ENCODE peak calls at places on chromosomes 2 and 18, in nine cellular contexts. N, D, J, L, V, I, Z, A and E are unnamed samples.
A peak's percentile ranks its signal among the peaks of the same experiment; 100 is the strongest.

GRCh38 chr2:158779621-158780020 is 15.5 kb upstream of the DAPL1 start:
- DNase-seq in N (no peak), D (no peak), J (no peak), L (no peak), V (no peak), I (no peak), Z (no peak), A (no peak), E (no peak)

GRCh38 chr2:84838434-84839145 is 42.3 kb downstream of the TRABD2A start:
- DNase-seq in N (no peak), D (no peak), J (no peak), L (no peak), V (no peak), I (no peak), Z (peak; percentile 20), A (peak; percentile 77), E (no peak)

GRCh38 chr18:54161267-54161666 is 63.2 kb downstream of the MBD2 start:
- DNase-seq in N (no peak), D (no peak), J (no peak), L (no peak), V (no peak), I (no peak), Z (no peak), A (no peak), E (no peak)

GRCh38 chr18:21955757-21956652 is 213.4 kb upstream of the GATA6 start:
- DNase-seq in N (peak; percentile 80), D (peak; percentile 79), J (peak; percentile 86), L (peak; percentile 24), V (peak; percentile 67), I (peak; percentile 70), Z (peak; percentile 64), A (peak; percentile 33), E (peak; percentile 24)

GRCh38 chr18:58213931-58214431 is 170.0 kb downstream of the NEDD4L start:
- DNase-seq in N (no peak), D (no peak), J (no peak), L (no peak), V (peak; percentile 59), I (no peak), Z (peak; percentile 74), A (no peak), E (no peak)

GRCh38 chr2:121635371-121635770 is 13.9 kb downstream of the CLASP1 start:
- DNase-seq in N (no peak), D (no peak), J (no peak), L (no peak), V (no peak), I (no peak), Z (peak; percentile 53), A (no peak), E (no peak)

GRCh38 chr2:203971236-203971635 is 34.7 kb downstream of the ICOS start:
- DNase-seq in N (no peak), D (no peak), J (no peak), L (no peak), V (no peak), I (no peak), Z (no peak), A (no peak), E (no peak)

GRCh38 chr2:181396575-181397062 is 60.6 kb upstream of the ITGA4 start:
- DNase-seq in N (no peak), D (no peak), J (no peak), L (peak; percentile 73), V (no peak), I (no peak), Z (peak; percentile 19), A (no peak), E (no peak)

GRCh38 chr2:172091626-172092566 is 6.6 kb downstream of the DLX1 start:
- DNase-seq in N (peak; percentile 4), D (no peak), J (no peak), L (no peak), V (no peak), I (no peak), Z (no peak), A (no peak), E (no peak)

GRCh38 chr2:28620371-28620793 is 124.5 kb downstream of the PLB1 start:
- DNase-seq in N (no peak), D (no peak), J (no peak), L (no peak), V (no peak), I (peak; percentile 42), Z (no peak), A (no peak), E (no peak)
- TF ChIP-seq CTCF in N (no peak), D (no peak), J (no peak), L (no peak), V (no peak), I (no peak), Z (no peak), A (no peak), E (no peak)

GRCh38 chr18:44599409-44599808 is 81.3 kb upstream of the SETBP1 start:
- DNase-seq in N (no peak), D (no peak), J (peak; percentile 19), L (no peak), V (peak; percentile 55), I (no peak), Z (peak; percentile 54), A (no peak), E (no peak)

GRCh38 chr18:44601447-44601846 is 79.2 kb upstream of the SETBP1 start:
- DNase-seq in N (no peak), D (no peak), J (no peak), L (peak; percentile 81), V (peak; percentile 68), I (no peak), Z (peak; percentile 85), A (no peak), E (no peak)

GRCh38 chr18:44602845-44603244 is 77.8 kb upstream of the SETBP1 start:
- DNase-seq in N (no peak), D (no peak), J (no peak), L (no peak), V (no peak), I (no peak), Z (peak; percentile 39), A (no peak), E (no peak)

GRCh38 chr18:44598514-44598913 is 82.2 kb upstream of the SETBP1 start:
- DNase-seq in N (no peak), D (no peak), J (no peak), L (no peak), V (no peak), I (no peak), Z (no peak), A (no peak), E (no peak)

GRCh38 chr18:44602380-44602779 is 78.3 kb upstream of the SETBP1 start:
- DNase-seq in N (no peak), D (no peak), J (no peak), L (peak; percentile 82), V (peak; percentile 47), I (no peak), Z (peak; percentile 72), A (no peak), E (no peak)
- H3K4me3 ChIP-seq in N (no peak overlapping the region), D (no peak overlapping the region), J (no peak overlapping the region), L (no peak overlapping the region), V (no peak overlapping the region), I (no peak overlapping the region), Z (no peak overlapping the region), A (no peak overlapping the region), E (no peak overlapping the region)

GRCh38 chr2:54556659-54557121 is 100.6 kb downstream of the SPTBN1 start:
- DNase-seq in N (no peak), D (no peak), J (no peak), L (no peak), V (no peak), I (no peak), Z (peak; percentile 93), A (no peak), E (no peak)

GRCh38 chr2:54558976-54559410 is 102.9 kb downstream of the SPTBN1 start:
- DNase-seq in N (no peak), D (no peak), J (no peak), L (no peak), V (no peak), I (no peak), Z (no peak), A (no peak), E (no peak)

GRCh38 chr2:54557211-54557600 is 101.1 kb downstream of the SPTBN1 start:
- DNase-seq in N (no peak), D (no peak), J (no peak), L (no peak), V (no peak), I (no peak), Z (no peak), A (no peak), E (no peak)

GRCh38 chr2:54558188-54558975 is 102.3 kb downstream of the SPTBN1 start:
- DNase-seq in N (peak; percentile 91), D (peak; percentile 83), J (peak; percentile 39), L (no peak), V (peak; percentile 76), I (peak; percentile 76), Z (peak; percentile 39), A (no peak), E (no peak)

DNA sequence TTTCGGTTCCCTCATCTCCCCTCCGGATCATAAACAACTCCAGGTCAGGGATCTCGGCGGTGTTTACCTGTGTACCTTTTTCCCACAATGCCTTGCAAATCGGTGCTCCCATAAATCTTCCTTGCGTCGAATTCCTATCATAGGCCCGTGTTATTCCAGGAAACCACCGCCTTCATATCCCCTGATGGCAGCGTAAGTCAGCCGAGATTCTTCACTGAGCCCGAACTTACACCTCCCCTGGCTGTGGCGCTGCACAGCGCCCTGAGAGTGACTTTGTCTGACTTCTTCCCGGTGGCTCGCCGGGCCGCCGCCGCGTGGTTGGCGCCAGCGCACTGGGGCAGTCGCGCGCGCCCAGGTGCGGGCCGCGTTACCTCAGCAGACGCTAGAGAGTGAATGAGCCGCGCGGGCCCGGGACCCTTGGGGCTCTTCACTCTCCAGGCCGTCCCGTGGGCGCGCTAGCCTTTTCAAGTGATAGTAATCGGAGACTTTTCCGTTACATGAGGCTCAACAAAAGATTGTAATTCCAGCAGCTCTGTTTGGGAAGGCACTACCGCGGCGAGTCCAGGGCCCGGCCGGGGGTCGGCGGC is 101.6 kb downstream of the SPTBN1 start:
- DNase-seq in N (peak; percentile 84), D (peak; percentile 73), J (peak; percentile 50), L (no peak), V (no peak), I (peak; percentile 75), Z (peak; percentile 23), A (no peak), E (no peak)
- TF ChIP-seq CTCF in N (peak; percentile 17), D (no peak), J (no peak), L (peak; percentile 2), V (peak; percentile 22), I (peak; percentile 29), Z (no peak), A (no peak), E (peak; percentile 25)

GRCh38 chr2:138503087-138503442 is 1.5 kb downstream of the SPOPL start:
- DNase-seq in N (no peak), D (no peak), J (no peak), L (no peak), V (no peak), I (no peak), Z (no peak), A (no peak), E (no peak)

GRCh38 chr2:138504092-138504491 is 2.5 kb downstream of the SPOPL start:
- DNase-seq in N (no peak), D (no peak), J (no peak), L (no peak), V (no peak), I (no peak), Z (no peak), A (no peak), E (no peak)

GRCh38 chr2:138502253-138503086 is 900 bp downstream of the SPOPL start:
- DNase-seq in N (peak; percentile 21), D (no peak), J (no peak), L (no peak), V (no peak), I (no peak), Z (no peak), A (no peak), E (no peak)

GRCh38 chr2:138504546-138505239 is 3.1 kb downstream of the SPOPL start:
- DNase-seq in N (no peak), D (no peak), J (no peak), L (no peak), V (no peak), I (no peak), Z (no peak), A (no peak), E (peak; percentile 53)

GRCh38 chr2:138503652-138504051 is 2.1 kb downstream of the SPOPL start:
- DNase-seq in N (no peak), D (no peak), J (no peak), L (no peak), V (no peak), I (no peak), Z (no peak), A (no peak), E (no peak)
- H3K4me3 ChIP-seq in N (peak overlapping the region; percentile 78), D (no peak overlapping the region), J (peak overlapping the region; percentile 96), L (peak overlapping the region; percentile 76), V (no peak overlapping the region), I (no peak overlapping the region), Z (no peak overlapping the region), A (peak overlapping the region; percentile 86), E (peak overlapping the region; percentile 70)